ENCODE peak calls at places on chromosomes 7 and 10, in seven cellular contexts. One of them, this sample, is unnamed.

GRCh38 chr10:63166742-63167258 is 33.7 kb downstream of the NRBF2 start:
- DNase-seq in A673: peak
- DNase-seq in AG10803: peak
- DNase-seq in colonic mucosa: peak
- DNase-seq in lower leg skin: no peak
- DNase-seq in thoracic aorta: no peak
- DNase-seq in foreskin fibroblast: peak
- DNase-seq in this sample: no peak

GRCh38 chr7:127654404-127655392 is 2.7 kb downstream of the SND1 start:
- DNase-seq in A673: peak
- DNase-seq in AG10803: no peak
- DNase-seq in colonic mucosa: no peak
- DNase-seq in lower leg skin: no peak
- DNase-seq in thoracic aorta: no peak
- DNase-seq in foreskin fibroblast: peak
- DNase-seq in this sample: no peak

GRCh38 chr10:124339951-124340760 is 78.6 kb downstream of the OAT start:
- DNase-seq in A673: no peak
- DNase-seq in AG10803: peak
- DNase-seq in colonic mucosa: no peak
- DNase-seq in lower leg skin: peak
- DNase-seq in thoracic aorta: no peak
- DNase-seq in foreskin fibroblast: peak
- DNase-seq in this sample: no peak

GRCh38 chr7:41711283-41712064 is 8.6 kb upstream of the INHBA start:
- DNase-seq in A673: peak
- DNase-seq in AG10803: no peak
- DNase-seq in colonic mucosa: peak
- DNase-seq in lower leg skin: no peak
- DNase-seq in thoracic aorta: no peak
- DNase-seq in foreskin fibroblast: peak
- DNase-seq in this sample: no peak

GRCh38 chr7:36639826-36640225 is 84.5 kb downstream of the AOAH start:
- DNase-seq in A673: no peak
- DNase-seq in AG10803: no peak
- DNase-seq in colonic mucosa: no peak
- DNase-seq in lower leg skin: no peak
- DNase-seq in thoracic aorta: no peak
- DNase-seq in foreskin fibroblast: no peak
- DNase-seq in this sample: no peak

GRCh38 chr10:99694171-99694570 is 34.9 kb downstream of the ENTPD7 start:
- DNase-seq in A673: no peak
- DNase-seq in AG10803: peak
- DNase-seq in colonic mucosa: no peak
- DNase-seq in lower leg skin: no peak
- DNase-seq in thoracic aorta: no peak
- DNase-seq in foreskin fibroblast: peak
- DNase-seq in this sample: no peak

GRCh38 chr7:26910221-26910620 is 45.8 kb upstream of the SKAP2 start:
- DNase-seq in A673: no peak
- DNase-seq in AG10803: peak
- DNase-seq in colonic mucosa: no peak
- DNase-seq in lower leg skin: no peak
- DNase-seq in thoracic aorta: no peak
- DNase-seq in foreskin fibroblast: peak
- DNase-seq in this sample: no peak

GRCh38 chr10:63758080-63758479 is 236.9 kb downstream of the REEP3 start:
- DNase-seq in A673: no peak
- DNase-seq in AG10803: peak
- DNase-seq in colonic mucosa: no peak
- DNase-seq in lower leg skin: no peak
- DNase-seq in thoracic aorta: no peak
- DNase-seq in foreskin fibroblast: peak
- DNase-seq in this sample: no peak

GRCh38 chr7:90261441-90261840 is 16.5 kb downstream of the CFAP69 start:
- DNase-seq in A673: no peak
- DNase-seq in AG10803: no peak
- DNase-seq in colonic mucosa: no peak
- DNase-seq in lower leg skin: no peak
- DNase-seq in thoracic aorta: no peak
- DNase-seq in foreskin fibroblast: no peak
- DNase-seq in this sample: no peak

GRCh38 chr10:33196710-33197406 is 137.6 kb downstream of the NRP1 start:
- DNase-seq in A673: peak
- DNase-seq in AG10803: no peak
- DNase-seq in colonic mucosa: peak
- DNase-seq in lower leg skin: no peak
- DNase-seq in thoracic aorta: no peak
- DNase-seq in foreskin fibroblast: no peak
- DNase-seq in this sample: no peak

GRCh38 chr10:71260622-71261325 is 48.4 kb downstream of the UNC5B start:
- DNase-seq in A673: no peak
- DNase-seq in AG10803: peak
- DNase-seq in colonic mucosa: no peak
- DNase-seq in lower leg skin: no peak
- DNase-seq in thoracic aorta: no peak
- DNase-seq in foreskin fibroblast: peak
- DNase-seq in this sample: no peak

GRCh38 chr7:80415114-80415513 is 96.8 kb downstream of the GNAT3 start:
- DNase-seq in A673: no peak
- DNase-seq in AG10803: no peak
- DNase-seq in colonic mucosa: no peak
- DNase-seq in lower leg skin: no peak
- DNase-seq in thoracic aorta: no peak
- DNase-seq in foreskin fibroblast: no peak
- DNase-seq in this sample: no peak

GRCh38 chr7:1856966-1857441 is 186.9 kb downstream of the ELFN1 start:
- DNase-seq in A673: no peak
- DNase-seq in AG10803: no peak
- DNase-seq in colonic mucosa: no peak
- DNase-seq in lower leg skin: peak
- DNase-seq in thoracic aorta: no peak
- DNase-seq in foreskin fibroblast: peak
- DNase-seq in this sample: no peak

GRCh38 chr7:153158204-153158603 is 398.7 kb downstream of the ACTR3B start:
- DNase-seq in A673: no peak
- DNase-seq in AG10803: no peak
- DNase-seq in colonic mucosa: no peak
- DNase-seq in lower leg skin: no peak
- DNase-seq in thoracic aorta: no peak
- DNase-seq in foreskin fibroblast: no peak
- DNase-seq in this sample: no peak

GRCh38 chr7:157627646-157628045 is 290.8 kb downstream of the DNAJB6 start:
- DNase-seq in A673: no peak
- DNase-seq in AG10803: no peak
- DNase-seq in colonic mucosa: no peak
- DNase-seq in lower leg skin: no peak
- DNase-seq in thoracic aorta: no peak
- DNase-seq in foreskin fibroblast: no peak
- DNase-seq in this sample: no peak

GRCh38 chr7:19051767-19052375 is 65.6 kb downstream of the TWIST1 start:
- DNase-seq in A673: peak
- DNase-seq in AG10803: no peak
- DNase-seq in colonic mucosa: peak
- DNase-seq in lower leg skin: no peak
- DNase-seq in thoracic aorta: no peak
- DNase-seq in foreskin fibroblast: peak
- DNase-seq in this sample: no peak

GRCh38 chr10:102642553-102643345 is 1.5 kb upstream of the TRIM8 start:
- DNase-seq in A673: peak
- DNase-seq in AG10803: peak
- DNase-seq in colonic mucosa: peak
- DNase-seq in lower leg skin: peak
- DNase-seq in thoracic aorta: no peak
- DNase-seq in foreskin fibroblast: peak
- DNase-seq in this sample: no peak

GRCh38 chr10:82653244-82653933 is 778.4 kb downstream of the NRG3 start:
- DNase-seq in A673: no peak
- DNase-seq in AG10803: no peak
- DNase-seq in colonic mucosa: no peak
- DNase-seq in lower leg skin: no peak
- DNase-seq in thoracic aorta: no peak
- DNase-seq in foreskin fibroblast: no peak
- DNase-seq in this sample: no peak

GRCh38 chr10:88152720-88153119 is 289.3 kb downstream of the PTEN start:
- DNase-seq in A673: peak
- DNase-seq in AG10803: peak
- DNase-seq in colonic mucosa: no peak
- DNase-seq in lower leg skin: peak
- DNase-seq in thoracic aorta: peak
- DNase-seq in foreskin fibroblast: peak
- DNase-seq in this sample: no peak

GRCh38 chr7:12239821-12240220 is 28.7 kb downstream of the TMEM106B start:
- DNase-seq in A673: no peak
- DNase-seq in AG10803: no peak
- DNase-seq in colonic mucosa: no peak
- DNase-seq in lower leg skin: no peak
- DNase-seq in thoracic aorta: no peak
- DNase-seq in foreskin fibroblast: no peak
- DNase-seq in this sample: no peak

GRCh38 chr7:151876112-151876898 is 610 bp downstream of the PRKAG2 start:
- DNase-seq in A673: peak
- DNase-seq in AG10803: peak
- DNase-seq in colonic mucosa: peak
- DNase-seq in lower leg skin: peak
- DNase-seq in thoracic aorta: peak
- DNase-seq in foreskin fibroblast: peak
- DNase-seq in this sample: peak

GRCh38 chr7:151875862-151876111 is 1.1 kb downstream of the PRKAG2 start:
- DNase-seq in A673: no peak
- DNase-seq in AG10803: peak
- DNase-seq in colonic mucosa: no peak
- DNase-seq in lower leg skin: no peak
- DNase-seq in thoracic aorta: no peak
- DNase-seq in foreskin fibroblast: peak
- DNase-seq in this sample: no peak

GRCh38 chr7:151877911-151878835 is 1.3 kb upstream of the PRKAG2 start:
- DNase-seq in A673: no peak
- DNase-seq in AG10803: no peak
- DNase-seq in colonic mucosa: peak
- DNase-seq in lower leg skin: no peak
- DNase-seq in thoracic aorta: no peak
- DNase-seq in foreskin fibroblast: no peak
- DNase-seq in this sample: no peak

GRCh38 chr7:151880688-151881087 is 3.8 kb upstream of the PRKAG2 start:
- DNase-seq in A673: no peak
- DNase-seq in AG10803: no peak
- DNase-seq in colonic mucosa: no peak
- DNase-seq in lower leg skin: no peak
- DNase-seq in thoracic aorta: no peak
- DNase-seq in foreskin fibroblast: no peak
- DNase-seq in this sample: no peak

DNA sequence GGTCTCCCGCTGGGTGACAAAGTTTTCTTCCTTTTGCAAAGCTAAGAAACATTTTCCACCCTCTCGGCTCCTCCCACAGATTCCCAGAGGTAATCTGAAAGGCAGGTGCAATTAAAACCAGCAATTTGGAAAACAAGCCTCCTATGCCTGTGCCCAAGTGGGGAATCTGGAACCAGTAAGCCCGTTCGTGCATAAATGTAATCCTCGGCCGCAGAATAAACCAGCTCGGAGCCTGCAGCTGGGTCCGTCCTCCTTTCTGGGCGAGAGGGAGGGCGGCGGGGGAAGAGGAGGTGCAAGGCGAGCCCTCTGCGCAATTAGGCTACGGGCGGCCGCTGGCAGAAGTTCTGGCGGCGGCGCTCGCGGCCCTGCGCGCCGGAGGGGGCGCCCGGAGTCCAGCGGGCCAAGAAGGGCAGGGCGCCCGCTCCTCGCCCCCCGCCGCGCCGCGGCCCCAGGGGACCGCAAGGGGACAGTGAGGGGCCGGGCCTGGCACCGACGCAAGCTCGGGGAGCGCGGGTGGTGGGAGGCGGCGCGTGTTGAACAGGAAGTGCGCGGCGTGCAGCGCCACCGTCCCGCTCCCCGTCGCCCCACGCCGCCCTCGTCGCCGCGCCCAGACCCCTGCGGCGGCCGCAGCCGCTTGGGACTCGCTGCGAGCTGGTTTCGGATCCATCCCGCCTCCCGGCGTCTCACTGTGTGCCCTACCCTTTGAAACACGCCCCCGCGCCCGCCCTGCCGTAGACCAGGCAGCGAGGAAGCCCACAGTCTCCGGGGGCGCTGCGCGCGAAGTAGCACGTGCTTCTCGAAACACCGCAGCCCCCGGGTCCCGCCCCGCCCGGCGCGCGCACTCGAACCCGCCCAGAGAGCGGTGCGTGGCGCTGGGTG is at the start of gene PRKAG2:
- DNase-seq in A673: peak
- DNase-seq in AG10803: peak
- DNase-seq in colonic mucosa: peak
- DNase-seq in lower leg skin: peak
- DNase-seq in thoracic aorta: peak
- DNase-seq in foreskin fibroblast: peak
- DNase-seq in this sample: peak
- TF ChIP-seq CTCF in A673: no peak
- TF ChIP-seq CTCF in AG10803: no peak
- TF ChIP-seq CTCF in colonic mucosa: no peak
- TF ChIP-seq CTCF in lower leg skin: no peak
- TF ChIP-seq CTCF in thoracic aorta: no peak
- TF ChIP-seq CTCF in foreskin fibroblast: no peak
- TF ChIP-seq CTCF in this sample: no peak

GRCh38 chr7:156073366-156074052 is 261.2 kb upstream of the SHH start:
- DNase-seq in A673: no peak
- DNase-seq in AG10803: no peak
- DNase-seq in colonic mucosa: no peak
- DNase-seq in lower leg skin: no peak
- DNase-seq in thoracic aorta: no peak
- DNase-seq in foreskin fibroblast: no peak
- DNase-seq in this sample: no peak
- TF ChIP-seq CTCF in A673: no peak
- TF ChIP-seq CTCF in AG10803: no peak
- TF ChIP-seq CTCF in colonic mucosa: no peak
- TF ChIP-seq CTCF in lower leg skin: no peak
- TF ChIP-seq CTCF in thoracic aorta: no peak
- TF ChIP-seq CTCF in foreskin fibroblast: no peak
- TF ChIP-seq CTCF in this sample: no peak

GRCh38 chr10:104045151-104046089 is 40.3 kb downstream of the COL17A1 start:
- DNase-seq in A673: peak
- DNase-seq in AG10803: peak
- DNase-seq in colonic mucosa: peak
- DNase-seq in lower leg skin: peak
- DNase-seq in thoracic aorta: no peak
- DNase-seq in foreskin fibroblast: peak
- DNase-seq in this sample: no peak
- TF ChIP-seq CTCF in A673: peak
- TF ChIP-seq CTCF in AG10803: peak
- TF ChIP-seq CTCF in colonic mucosa: peak
- TF ChIP-seq CTCF in lower leg skin: no peak
- TF ChIP-seq CTCF in thoracic aorta: peak
- TF ChIP-seq CTCF in foreskin fibroblast: peak
- TF ChIP-seq CTCF in this sample: no peak

GRCh38 chr7:109456116-109456515 is 886.4 kb downstream of the DNAJB9 start:
- DNase-seq in A673: no peak
- DNase-seq in AG10803: no peak
- DNase-seq in colonic mucosa: no peak
- DNase-seq in lower leg skin: no peak
- DNase-seq in thoracic aorta: no peak
- DNase-seq in foreskin fibroblast: no peak
- DNase-seq in this sample: no peak
- TF ChIP-seq CTCF in A673: peak
- TF ChIP-seq CTCF in AG10803: no peak
- TF ChIP-seq CTCF in colonic mucosa: no peak
- TF ChIP-seq CTCF in lower leg skin: no peak
- TF ChIP-seq CTCF in thoracic aorta: no peak
- TF ChIP-seq CTCF in foreskin fibroblast: no peak
- TF ChIP-seq CTCF in this sample: no peak